ENCODE peak calls at places on chromosome 15, in six cellular contexts. W is left cardiac atrium, G is uterus, E is amygdala, R is SK-N-DZ, V is fibroblast of lung. A is an unnamed sample.

GRCh38 chr15:27681038-27681437 is 418.1 kb downstream of the OCA2 start:
- DNase-seq in G (no peak), V (no peak), R (no peak), E (no peak), W (no peak), A (no peak)

GRCh38 chr15:77031376-77032050 is 36.6 kb downstream of the PSTPIP1 start:
- DNase-seq in R (peak; percentile 76), E (no peak), W (peak; percentile 18), V (no peak), G (peak; percentile 9), A (peak; percentile 82)

GRCh38 chr15:38603271-38603670 is 38.7 kb upstream of the RASGRP1 start:
- DNase-seq in G (no peak), R (no peak), E (no peak), V (no peak), W (no peak), A (no peak)

GRCh38 chr15:75720787-75721461 is 8.3 kb upstream of the CSPG4 start:
- DNase-seq in R (peak; percentile 66), G (peak; percentile 67), W (peak; percentile 73), V (no peak), E (no peak), A (no peak)

GRCh38 chr15:72196409-72197044 is 1.1 kb downstream of the GRAMD2A start:
- DNase-seq in R (no peak), G (no peak), E (no peak), V (no peak), W (no peak), A (no peak)

GRCh38 chr15:65254237-65254820 is 32.4 kb downstream of the PARP16 start:
- DNase-seq in V (no peak), W (no peak), G (no peak), E (no peak), R (no peak), A (no peak)

GRCh38 chr15:45454825-45455224 is 67.7 kb downstream of the SLC30A4 start:
- DNase-seq in G (no peak), W (peak; percentile 59), V (peak; percentile 96), R (no peak), E (peak; percentile 20), A (peak; percentile 81)

GRCh38 chr15:60798821-60799220 is 319.9 kb upstream of the ICE2 start:
- DNase-seq in W (no peak), E (no peak), G (no peak), R (no peak), V (peak; percentile 59), A (no peak)

GRCh38 chr15:87829651-87830050 is 426.9 kb downstream of the NTRK3 start:
- DNase-seq in E (no peak), G (no peak), V (no peak), W (peak; percentile 32), R (no peak), A (no peak)

GRCh38 chr15:39172380-39173281 is 408.2 kb upstream of the THBS1 start:
- DNase-seq in V (peak; percentile 73), W (no peak), G (peak; percentile 36), R (no peak), E (no peak), A (no peak)

GRCh38 chr15:39925112-39925830 is 5.2 kb upstream of the GPR176 start:
- DNase-seq in R (no peak), G (no peak), E (no peak), W (no peak), V (peak; percentile 28), A (no peak)

GRCh38 chr15:66474140-66474539 is 23.4 kb downstream of the SNAPC5 start:
- DNase-seq in G (no peak), W (no peak), V (no peak), E (no peak), R (no peak), A (no peak)

GRCh38 chr15:71202712-71203111 is 87.4 kb downstream of the THSD4 start:
- DNase-seq in G (no peak), E (no peak), R (no peak), W (no peak), V (no peak), A (no peak)

GRCh38 chr15:78061963-78062427 is 15.5 kb downstream of the TBC1D2B start:
- DNase-seq in R (no peak), G (no peak), E (no peak), V (peak; percentile 50), W (no peak), A (no peak)

GRCh38 chr15:68441045-68441743 is 9.2 kb upstream of the ITGA11 start:
- DNase-seq in V (peak; percentile 11), G (peak; percentile 32), R (no peak), E (no peak), W (no peak), A (no peak)

GRCh38 chr15:77009646-77010311 is 14.9 kb downstream of the PSTPIP1 start:
- DNase-seq in E (no peak), W (no peak), V (no peak), R (no peak), G (no peak), A (no peak)

A was measured in B cell.